ENCODE peak calls at places on chromosomes 6 and 20, in seven cellular contexts. T is AG08395; C is activated T-helper 1 cell treated with Interleukin-2 at 50 U/mL for 16 hours; K is cardiac muscle cell; A is GM03348; M is GM23248; Z is activated CD4-positive, alpha-beta T cell treated with anti-CD3 and anti-CD28 coated beads, Interleukin-2, amount 10 ng/mL, durations not matched to agents 24 days and 14 days. X is an unnamed sample.

GRCh38 chr20:41342474-41343464 is 2.1 kb downstream of the LPIN3 start:
- DNase-seq in T (no peak), A (no peak), K (no peak), M (no peak), C (no peak), Z (no peak), X (no peak)

GRCh38 chr6:33764036-33764435 is 17.3 kb upstream of the IP6K3 start:
- DNase-seq in C (no peak), K (no peak), Z (no peak), M (no peak), A (no peak), T (no peak), X (no peak)

GRCh38 chr20:19858972-19859371 is 100.9 kb downstream of the RIN2 start:
- DNase-seq in C (no peak), K (no peak), A (peak; percentile 44), T (peak; percentile 74), Z (no peak), M (peak; percentile 65), X (peak; percentile 68)

GRCh38 chr6:80962382-80962781 is 790.1 kb downstream of the TENT5A start:
- DNase-seq in A (no peak), K (no peak), M (no peak), T (no peak), Z (no peak), C (no peak), X (no peak)

GRCh38 chr20:43388267-43389081 is 69.2 kb upstream of the SRSF6 start:
- DNase-seq in A (peak; percentile 80), Z (no peak), K (no peak), C (no peak), T (peak; percentile 57), M (peak; percentile 96), X (peak; percentile 80)

GRCh38 chr6:138546733-138547185 is 47.5 kb upstream of the NHSL1 start:
- DNase-seq in Z (peak; percentile 74), K (no peak), M (peak; percentile 33), T (no peak), C (no peak), A (no peak), X (peak; percentile 35)

GRCh38 chr20:34022154-34022842 is 28.6 kb downstream of the RALY start:
- DNase-seq in C (no peak), A (peak; percentile 20), M (peak; percentile 26), T (peak; percentile 27), Z (peak; percentile 67), K (peak; percentile 34), X (no peak)

GRCh38 chr6:81171991-81172740 is 580.3 kb downstream of the TENT5A start:
- DNase-seq in T (peak; percentile 65), Z (no peak), C (no peak), K (peak; percentile 6), M (peak; percentile 86), A (peak; percentile 51), X (peak; percentile 26)

GRCh38 chr6:151858294-151858693 is 50.8 kb downstream of the ESR1 start:
- DNase-seq in Z (no peak), K (no peak), A (no peak), C (no peak), M (no peak), T (no peak), X (no peak)

GRCh38 chr6:117498159-117498558 is 15.7 kb downstream of the DCBLD1 start:
- DNase-seq in Z (no peak), A (peak; percentile 64), M (peak; percentile 83), C (no peak), T (peak; percentile 55), K (no peak), X (no peak)

GRCh38 chr20:32918751-32919150 is 60.0 kb downstream of the EFCAB8 start:
- DNase-seq in K (no peak), Z (no peak), M (no peak), C (no peak), T (no peak), A (no peak), X (no peak)

GRCh38 chr20:23186808-23187207 is 100.7 kb upstream of the CD93 start:
- DNase-seq in A (no peak), Z (no peak), T (no peak), C (no peak), M (no peak), K (no peak), X (no peak)

GRCh38 chr20:49646126-49646525 is 67.6 kb downstream of the B4GALT5 start:
- DNase-seq in A (peak; percentile 35), M (peak; percentile 87), Z (no peak), K (no peak), T (peak; percentile 30), C (no peak), X (no peak)

GRCh38 chr20:51338692-51339440 is 203.7 kb downstream of the NFATC2 start:
- DNase-seq in Z (no peak), K (no peak), M (peak; percentile 35), C (no peak), T (no peak), A (no peak), X (peak; percentile 34)

GRCh38 chr20:63594043-63594561 is 20.1 kb upstream of the HELZ2 start:
- DNase-seq in Z (no peak), A (peak; percentile 85), K (no peak), C (no peak), T (peak; percentile 91), M (peak; percentile 91), X (peak; percentile 75)